ENCODE peak calls at places on chromosomes 3 and 15, in six cellular contexts. S, X, R, G, B and V are unnamed samples.

GRCh38 chr3:32817195-32817560 is 619 bp upstream of the TRIM71 start:
- DNase-seq in S (no peak), X (no peak), R (peak), G (no peak), B (no peak), V (no peak)

GRCh38 chr15:85725019-85725418 is 69.7 kb downstream of the KLHL25 start:
- DNase-seq in S (no peak), X (no peak), R (no peak), G (no peak), B (no peak), V (no peak)

GRCh38 chr3:12893872-12894271 is 52.5 kb upstream of the RPL32 start:
- DNase-seq in S (no peak), X (no peak), R (no peak), G (no peak), B (no peak), V (no peak)

GRCh38 chr15:64455951-64456350 is 4.4 kb upstream of the ZNF609 start:
- DNase-seq in S (no peak), X (no peak), R (peak), G (no peak), B (no peak), V (no peak)

GRCh38 chr3:170419301-170420087 is 826 bp downstream of the CLDN11 start:
- DNase-seq in S (no peak), X (no peak), R (no peak), G (peak), B (no peak), V (no peak)

GRCh38 chr3:86937306-86937791 is 53.6 kb downstream of the VGLL3 start:
- DNase-seq in S (no peak), X (no peak), R (no peak), G (no peak), B (no peak), V (no peak)

GRCh38 chr3:23567917-23568316 is 237.8 kb upstream of the UBE2E1 start:
- DNase-seq in S (no peak), X (no peak), R (peak), G (no peak), B (no peak), V (no peak)

GRCh38 chr3:81947359-81947758 is 185.9 kb upstream of the GBE1 start:
- DNase-seq in S (no peak), X (no peak), R (no peak), G (no peak), B (no peak), V (no peak)

GRCh38 chr3:188092648-188093047 is 61.3 kb upstream of the LPP start:
- DNase-seq in S (no peak), X (no peak), R (no peak), G (no peak), B (no peak), V (no peak)

GRCh38 chr3:97662808-97663207 is 101.8 kb upstream of the ARL6 start:
- DNase-seq in S (no peak), X (no peak), R (no peak), G (no peak), B (no peak), V (no peak)